ENCODE peak calls at places on chromosomes 7 and 10, in eight cellular contexts. A is GM23248, T is H9, I is cardiac muscle cell, F is colonic mucosa, O is ovary, S is transverse colon, N is fibroblast of lung. G is an unnamed sample.

GRCh38 chr10:78044179-78044578 is 10.5 kb downstream of the RPS24 start:
- DNase-seq in A (no peak), T (no peak), I (no peak), F (no peak), O (no peak), S (no peak), N (no peak), G (no peak)

GRCh38 chr7:657565-658119 is 68.9 kb upstream of the DNAAF5 start:
- DNase-seq in A (peak; percentile 15), T (no peak), I (peak; percentile 69), F (no peak), O (no peak), S (no peak), N (no peak), G (no peak)

GRCh38 chr7:101532000-101532399 is 97.1 kb downstream of the MYL10 start:
- DNase-seq in A (no peak), T (no peak), I (no peak), F (no peak), O (no peak), S (no peak), N (no peak), G (no peak)

GRCh38 chr7:132472463-132473120 is 103.7 kb downstream of the PLXNA4 start:
- DNase-seq in A (peak; percentile 51), T (no peak), I (peak; percentile 81), F (no peak), O (peak; percentile 56), S (no peak), N (peak; percentile 72), G (peak; percentile 6)

GRCh38 chr7:69341288-69341687 is 257.0 kb upstream of the AUTS2 start:
- DNase-seq in A (no peak), T (no peak), I (no peak), F (no peak), O (no peak), S (no peak), N (no peak), G (no peak)

GRCh38 chr10:59405235-59405634 is 42.9 kb upstream of the FAM13C start:
- DNase-seq in A (no peak), T (no peak), I (no peak), F (no peak), O (no peak), S (no peak), N (no peak), G (no peak)

GRCh38 chr7:134941185-134941900 is 45.0 kb upstream of the AGBL3 start:
- DNase-seq in A (peak; percentile 92), T (no peak), I (no peak), F (no peak), O (no peak), S (no peak), N (peak; percentile 94), G (no peak)

GRCh38 chr7:114949227-114949626 is 27.3 kb downstream of the MDFIC start:
- DNase-seq in A (no peak), T (no peak), I (no peak), F (no peak), O (no peak), S (no peak), N (peak; percentile 73), G (no peak)

GRCh38 chr10:102196893-102197292 is 29.2 kb upstream of the ELOVL3 start:
- DNase-seq in A (no peak), T (no peak), I (no peak), F (no peak), O (no peak), S (no peak), N (peak; percentile 23), G (no peak)

GRCh38 chr10:22831586-22831985 is 96.3 kb upstream of the ARMC3 start:
- DNase-seq in A (no peak), T (no peak), I (no peak), F (no peak), O (no peak), S (no peak), N (peak; percentile 76), G (no peak)

GRCh38 chr10:124802313-124802675 is 675 bp downstream of the ABRAXAS2 start:
- DNase-seq in A (peak; percentile 45), T (no peak), I (no peak), F (no peak), O (no peak), S (no peak), N (no peak), G (peak; percentile 7)

GRCh38 chr7:70042533-70042932 is 444.3 kb downstream of the AUTS2 start:
- DNase-seq in A (peak; percentile 59), T (no peak), I (no peak), F (no peak), O (no peak), S (no peak), N (peak; percentile 56), G (no peak)

GRCh38 chr7:123718773-123719480 is 29.9 kb downstream of the WASL start:
- DNase-seq in A (no peak), T (no peak), I (no peak), F (no peak), O (no peak), S (no peak), N (no peak), G (no peak)

GRCh38 chr7:94054130-94054529 is 50.0 kb upstream of the BET1 start:
- DNase-seq in A (no peak), T (no peak), I (peak; percentile 16), F (no peak), O (no peak), S (no peak), N (peak; percentile 79), G (no peak)

GRCh38 chr7:18975276-18975675 is 142.2 kb downstream of the TWIST1 start:
- DNase-seq in A (no peak), T (no peak), I (no peak), F (no peak), O (no peak), S (no peak), N (no peak), G (no peak)

GRCh38 chr7:18975689-18976280 is 141.7 kb downstream of the TWIST1 start:
- DNase-seq in A (no peak), T (no peak), I (no peak), F (no peak), O (no peak), S (no peak), N (no peak), G (no peak)

GRCh38 chr7:18976715-18977466 is 140.5 kb downstream of the TWIST1 start:
- DNase-seq in A (peak; percentile 23), T (no peak), I (no peak), F (no peak), O (no peak), S (no peak), N (no peak), G (no peak)

GRCh38 chr7:18978108-18978495 is 139.3 kb downstream of the TWIST1 start:
- DNase-seq in A (peak; percentile 95), T (no peak), I (no peak), F (no peak), O (no peak), S (no peak), N (peak; percentile 97), G (no peak)

GRCh38 chr7:18974803-18975202 is 142.6 kb downstream of the TWIST1 start:
- DNase-seq in A (peak; percentile 73), T (no peak), I (no peak), F (no peak), O (no peak), S (no peak), N (peak; percentile 75), G (no peak)
- H3K4me1 ChIP-seq in A (peaks cover 38% of the 10 kb centered on the region), T (no peaks in the 10 kb centered on the region), I (no peaks in the 10 kb centered on the region), F (no peaks in the 10 kb centered on the region), O (no peaks in the 10 kb centered on the region), S (no peaks in the 10 kb centered on the region), N (peaks cover 11% of the 10 kb centered on the region), G (no peaks in the 10 kb centered on the region)

DNA sequence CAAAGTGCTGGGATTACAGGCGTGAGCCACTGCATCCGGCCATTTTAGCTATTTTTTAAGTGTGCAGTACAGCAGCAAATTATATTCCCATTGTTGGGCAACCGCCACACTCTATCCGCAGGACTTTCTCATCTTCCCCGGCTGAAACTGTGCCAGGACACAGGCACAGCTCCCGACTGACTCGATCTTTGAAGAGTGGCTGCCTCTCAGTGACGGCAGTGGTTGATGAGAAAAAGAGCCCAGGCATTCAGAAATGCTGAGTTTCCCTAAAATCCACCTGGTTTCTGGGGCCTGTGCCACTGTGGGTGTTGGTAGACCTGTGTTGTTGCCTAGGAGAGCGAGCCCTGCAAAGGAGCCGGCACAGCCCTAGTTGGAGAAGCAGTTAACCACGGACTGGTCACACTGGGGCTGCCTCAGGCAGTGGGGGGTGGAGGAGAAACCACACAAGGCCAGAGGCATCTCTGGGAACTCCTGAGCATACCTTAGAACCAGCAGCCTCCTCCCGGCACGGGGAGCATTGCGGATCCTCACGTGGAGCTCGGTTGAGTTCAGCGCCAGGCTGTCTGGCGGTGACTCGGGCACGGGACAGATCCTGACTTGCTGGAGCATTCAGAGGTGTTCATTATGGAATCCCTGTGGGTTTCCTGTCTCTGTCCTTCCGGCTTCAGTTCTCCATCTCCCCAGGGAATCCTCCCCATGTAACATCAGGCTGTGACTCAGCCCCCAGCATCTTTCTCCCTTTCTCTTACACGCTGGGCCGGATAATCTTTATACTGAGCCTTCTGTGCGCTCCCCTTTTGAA is 16.2 kb downstream of the PFKFB3 start:
- DNase-seq in A (peak; percentile 92), T (no peak), I (no peak), F (no peak), O (no peak), S (no peak), N (peak; percentile 84), G (no peak)
- H3K4me1 ChIP-seq in A (peaks cover 10% of the 10 kb centered on the region), T (no peaks in the 10 kb centered on the region), I (peaks cover 15% of the 10 kb centered on the region), F (no peaks in the 10 kb centered on the region), O (no peaks in the 10 kb centered on the region), S (no peaks in the 10 kb centered on the region), N (peaks cover 2% of the 10 kb centered on the region), G (no peaks in the 10 kb centered on the region)

DNA sequence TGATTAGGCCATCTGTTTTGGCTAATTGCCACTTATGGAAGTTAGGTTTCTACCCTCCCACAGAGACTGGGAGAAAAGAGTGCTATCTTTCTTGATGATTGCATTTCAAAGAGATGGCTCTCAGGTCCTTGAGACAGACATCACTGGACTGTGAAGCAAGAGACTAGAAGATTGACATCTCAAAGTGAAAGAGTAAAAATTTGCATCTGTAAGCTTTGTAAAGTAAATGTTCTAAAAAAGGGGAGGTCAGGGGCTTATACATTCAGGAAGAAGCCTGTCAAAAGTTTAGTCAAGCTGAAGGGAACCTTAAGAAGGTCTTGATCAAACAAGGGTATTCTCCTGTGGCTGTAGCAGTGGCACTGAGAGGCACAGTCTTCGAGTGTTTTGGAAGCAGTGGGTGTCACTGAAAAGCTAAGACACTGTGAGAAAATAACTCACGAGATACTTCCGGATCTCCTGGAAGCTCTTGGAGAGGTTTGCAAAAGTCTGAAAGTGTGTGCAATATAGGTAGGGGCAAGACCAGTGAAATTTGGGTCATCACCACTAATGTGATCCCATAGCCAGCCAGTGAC is 342.1 kb downstream of the PHF14 start:
- DNase-seq in A (no peak), T (no peak), I (no peak), F (no peak), O (no peak), S (no peak), N (no peak), G (peak; percentile 8)
- H3K4me1 ChIP-seq in A (peaks cover 3% of the 10 kb centered on the region), T (no peaks in the 10 kb centered on the region), I (peaks cover 7% of the 10 kb centered on the region), F (no peaks in the 10 kb centered on the region), O (no peaks in the 10 kb centered on the region), S (no peaks in the 10 kb centered on the region), N (no peaks in the 10 kb centered on the region), G (no peaks in the 10 kb centered on the region)

GRCh38 chr10:103897241-103897774 is 20.7 kb downstream of the STN1 start:
- DNase-seq in A (peak; percentile 65), T (no peak), I (no peak), F (no peak), O (no peak), S (no peak), N (no peak), G (no peak)
- H3K4me1 ChIP-seq in A (peaks cover 43% of the 10 kb centered on the region), T (no peaks in the 10 kb centered on the region), I (no peaks in the 10 kb centered on the region), F (peaks cover 5% of the 10 kb centered on the region), O (peaks cover 16% of the 10 kb centered on the region), S (peaks cover 31% of the 10 kb centered on the region), N (peaks cover 17% of the 10 kb centered on the region), G (peaks cover 21% of the 10 kb centered on the region)